ENCODE peak calls at places on chromosomes 4 and X, in ten cellular contexts. F is astrocyte, B is A673, R is MM.1S, L is PC-3, T is K562, W is PC-9, N is fibroblast of lung, S is neural progenitor cell, G is endothelial cell of umbilical vein. E is an unnamed sample. For H3K4me1, the result is how much of the 10 kb centered on the place peaks cover.

GRCh38 chr4:99708551-99708950 is 50.9 kb upstream of the C4orf54 start:
- DNase-seq in G (no peak), B (no peak), S (no peak), L (no peak), R (no peak), T (no peak), W (no peak), N (no peak), F (no peak), E (no peak)

GRCh38 chr4:116302990-116303735 is 782.2 kb downstream of the TRAM1L1 start:
- DNase-seq in T (no peak), B (no peak), W (no peak), S (no peak), R (no peak), F (no peak), N (no peak), G (no peak), L (no peak), E (no peak)

GRCh38 chr4:7161721-7162214 is 30.6 kb upstream of the SORCS2 start:
- DNase-seq in S (no peak), G (no peak), W (no peak), F (peak), L (no peak), R (no peak), N (peak), T (no peak), B (no peak), E (no peak)

GRCh38 chr4:74555231-74555630 is 110.3 kb downstream of the AREG start:
- DNase-seq in S (no peak), F (peak), N (no peak), T (no peak), R (no peak), G (no peak), L (peak), B (no peak), W (no peak), E (no peak)

GRCh38 chr4:85929926-85930325 is 429.9 kb downstream of the MAPK10 start:
- DNase-seq in L (no peak), F (no peak), N (no peak), S (peak), T (no peak), W (no peak), G (peak), R (no peak), B (no peak), E (peak)

GRCh38 chr4:40881851-40882250 is 132.1 kb downstream of the NSUN7 start:
- DNase-seq in T (no peak), S (no peak), L (no peak), N (no peak), F (no peak), W (no peak), R (no peak), G (no peak), B (no peak), E (no peak)

GRCh38 chrX:2184089-2184488 is 316.7 kb downstream of the DHRSX start:
- DNase-seq in R (no peak), B (no peak), W (no peak), N (no peak), F (no peak), S (no peak), G (no peak), L (no peak), T (no peak), E (no peak)

GRCh38 chrX:15451913-15452312 is 41.2 kb downstream of the PIR start:
- DNase-seq in W (no peak), L (no peak), G (no peak), T (no peak), B (no peak), R (no peak), S (no peak), N (peak), F (peak), E (no peak)

GRCh38 chr4:7852568-7853185 is 87.0 kb downstream of the AFAP1 start:
- DNase-seq in B (no peak), W (peak), G (no peak), L (no peak), F (peak), N (no peak), R (no peak), T (no peak), S (no peak), E (no peak)

GRCh38 chrX:39826813-39827543 is 270.8 kb downstream of the BCOR start:
- DNase-seq in L (no peak), N (no peak), F (no peak), G (no peak), S (no peak), T (no peak), R (no peak), B (no peak), W (no peak), E (no peak)

GRCh38 chr4:41814565-41814964 is 66.0 kb upstream of the PHOX2B start:
- DNase-seq in G (peak), R (no peak), F (peak), B (peak), L (peak), S (peak), T (no peak), W (peak), N (peak), E (peak)

GRCh38 chrX:99394450-99394849 is 1015.6 kb downstream of the PCDH19 start:
- DNase-seq in G (no peak), T (no peak), R (no peak), L (no peak), F (no peak), W (no peak), B (peak), S (peak), N (no peak), E (peak)

GRCh38 chrX:154019061-154019621 is 561 bp downstream of the IRAK1 start:
- DNase-seq in G (no peak), B (no peak), T (peak), S (peak), L (no peak), F (no peak), R (no peak), N (no peak), W (peak), E (peak)

GRCh38 chr4:118586357-118586790 is 98.8 kb upstream of the METTL14 start:
- DNase-seq in B (no peak), T (no peak), R (no peak), N (peak), L (no peak), F (no peak), W (no peak), S (no peak), G (no peak), E (peak)

GRCh38 chrX:71958281-71958675 is 47.6 kb downstream of the NHSL2 start:
- DNase-seq in L (no peak), G (peak), W (no peak), B (no peak), N (no peak), T (no peak), F (no peak), S (peak), R (no peak), E (peak)

GRCh38 chrX:53184836-53185235 is 40.2 kb downstream of the KDM5C start:
- DNase-seq in T (no peak), G (no peak), L (no peak), N (peak), B (no peak), R (no peak), W (no peak), F (peak), S (no peak), E (no peak)

GRCh38 chrX:55451626-55451989 is 319 bp upstream of the MAGEH1 start:
- DNase-seq in N (no peak), R (no peak), S (no peak), W (no peak), F (no peak), T (peak), B (no peak), L (no peak), G (no peak), E (no peak)

GRCh38 chr4:98516042-98516440 is 142.4 kb downstream of the TSPAN5 start:
- DNase-seq in W (no peak), G (peak), L (peak), T (peak), B (no peak), F (peak), N (peak), S (no peak), R (no peak), E (no peak)

GRCh38 chr4:69781458-69782418 is 21.3 kb upstream of the SULT1B1 start:
- DNase-seq in F (no peak), L (no peak), B (no peak), W (no peak), S (no peak), T (no peak), R (no peak), G (no peak), N (no peak), E (no peak)

GRCh38 chr4:85522836-85523235 is 47.9 kb downstream of the ARHGAP24 start:
- DNase-seq in S (no peak), T (no peak), W (no peak), N (no peak), F (peak), G (no peak), L (no peak), R (no peak), B (no peak), E (no peak)

GRCh38 chr4:7399433-7400234 is 35.1 kb downstream of the PSAPL1 start:
- DNase-seq in L (no peak), R (no peak), S (no peak), W (no peak), N (no peak), B (no peak), G (no peak), F (no peak), T (no peak), E (no peak)

GRCh38 chr4:21596521-21596920 is 352.1 kb downstream of the KCNIP4 start:
- DNase-seq in S (peak), G (peak), B (no peak), T (no peak), F (no peak), W (no peak), R (no peak), L (no peak), N (no peak), E (peak)

GRCh38 chr4:53562409-53562808 is 28.9 kb downstream of the LNX1 start:
- DNase-seq in N (no peak), L (no peak), B (no peak), R (no peak), W (no peak), F (no peak), T (no peak), S (no peak), G (no peak), E (no peak)

GRCh38 chr4:53555111-53555510 is 36.2 kb downstream of the LNX1 start:
- DNase-seq in L (no peak), B (no peak), T (no peak), F (no peak), N (no peak), R (no peak), G (no peak), W (no peak), S (no peak), E (no peak)

GRCh38 chr4:53557601-53558000 is 33.7 kb downstream of the LNX1 start:
- DNase-seq in W (no peak), S (no peak), T (no peak), F (no peak), N (no peak), G (no peak), R (no peak), B (no peak), L (no peak), E (no peak)

GRCh38 chr4:53558061-53558801 is 33.1 kb downstream of the LNX1 start:
- DNase-seq in B (peak), R (no peak), G (peak), S (peak), N (no peak), W (no peak), T (no peak), L (peak), F (peak), E (peak)

DNA sequence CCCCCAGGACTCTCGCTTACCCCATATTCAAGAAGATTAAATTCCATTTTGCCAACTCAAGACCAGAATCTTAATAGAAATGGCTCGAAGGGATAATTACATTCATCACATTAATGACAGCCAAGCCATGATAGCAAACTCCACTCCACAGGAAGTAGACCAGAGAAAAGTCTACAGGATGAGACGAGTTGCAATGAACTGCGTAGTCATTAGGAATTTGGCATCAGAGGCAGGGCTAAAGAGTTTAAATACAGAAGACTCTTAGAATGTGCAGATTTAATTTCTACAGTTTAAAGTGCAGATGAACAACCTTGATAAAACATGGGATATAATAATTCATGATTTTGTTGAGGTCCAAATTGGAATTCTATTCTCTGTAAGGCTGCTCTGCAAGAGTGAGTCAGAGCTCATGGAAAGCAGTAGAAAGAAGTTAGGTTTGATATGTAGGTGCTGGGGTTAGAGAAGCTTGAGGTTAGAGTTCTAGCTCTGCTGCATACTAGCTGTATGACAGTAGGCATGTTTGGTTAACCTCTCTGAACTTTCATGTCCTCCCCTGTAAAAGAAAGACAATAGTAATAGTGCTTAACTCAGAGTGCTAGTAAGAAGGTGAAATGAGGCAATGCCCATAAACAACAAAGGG is 32.2 kb downstream of the LNX1 start:
- DNase-seq in R (no peak), F (peak), S (no peak), N (no peak), W (no peak), B (no peak), G (peak), L (peak), T (no peak), E (no peak)
- TF ChIP-seq EZH2 in R (no peak), F (no peak), S (no peak), N (no peak), W (no peak), B (no peak), G (no peak), L (no peak), T (no peak), E (no peak)

GRCh38 chrX:24377195-24377594 is 16.8 kb downstream of the SUPT20HL1 start:
- DNase-seq in L (no peak), W (no peak), N (no peak), F (no peak), B (no peak), G (no peak), S (no peak), R (no peak), T (no peak), E (no peak)
- H3K4me1 ChIP-seq in L (under half), W (under half), N (under half), F (under half), B (under half), G (under half), S (under half), R (under half), T (under half), E (half or more)

GRCh38 chr4:2057382-2058065 is 1.6 kb upstream of the NAT8L start:
- DNase-seq in G (no peak), T (no peak), R (no peak), B (no peak), F (no peak), N (no peak), L (no peak), S (no peak), W (no peak), E (no peak)
- TF ChIP-seq EZH2 in G (no peak), T (no peak), R (no peak), B (no peak), F (no peak), N (peak), L (no peak), S (peak), W (no peak), E (peak)

DNA sequence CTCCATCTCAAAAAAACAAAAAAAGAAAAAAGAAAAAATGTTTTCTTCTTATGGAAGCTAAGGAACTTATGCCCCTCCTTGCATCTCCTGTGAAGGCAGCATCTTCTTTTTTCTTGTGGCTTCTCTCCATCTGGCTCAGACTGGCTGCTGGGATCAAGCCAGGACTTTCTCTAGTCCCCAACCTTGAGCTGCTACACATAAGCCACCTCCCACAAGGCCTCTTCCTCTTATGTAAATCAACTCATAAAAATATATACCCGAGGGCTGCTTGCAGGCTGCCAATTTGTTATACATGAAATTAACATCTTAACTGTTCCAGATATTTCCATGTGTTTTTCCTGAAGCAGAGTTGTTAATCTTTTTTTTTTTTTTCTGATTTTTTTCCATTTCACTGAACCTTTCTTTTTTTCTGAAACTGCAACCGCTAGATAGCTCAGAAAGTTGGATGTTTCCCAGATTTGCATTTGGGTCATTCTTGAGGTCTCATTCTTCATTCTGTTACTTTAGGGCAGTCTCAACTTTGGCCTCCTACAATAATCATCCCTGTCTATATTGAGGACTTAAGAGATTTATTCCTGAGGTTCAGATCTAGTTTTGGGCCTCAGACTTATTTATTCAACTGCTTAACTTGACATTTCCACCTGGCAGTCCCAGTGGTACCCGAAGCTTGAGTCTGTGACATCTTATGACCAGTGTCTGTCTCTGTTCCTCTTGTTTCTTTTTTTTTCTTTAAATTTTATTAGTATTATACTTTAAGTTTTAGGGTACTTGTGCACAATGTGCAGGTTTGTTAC is 10.3 kb downstream of the SNX25 start:
- DNase-seq in W (no peak), F (peak), G (peak), B (peak), S (no peak), N (peak), T (no peak), L (no peak), R (no peak), E (no peak)
- H3K4me1 ChIP-seq in W (under half), F (under half), G (under half), B (under half), S (under half), N (under half), T (under half), L (under half), R (under half), E (under half)

GRCh38 chr4:154741877-154742851 is 1.6 kb upstream of the LRAT start:
- DNase-seq in W (no peak), N (peak), T (no peak), B (peak), S (peak), G (no peak), L (no peak), F (peak), R (no peak), E (peak)
- TF ChIP-seq EZH2 in W (no peak), N (peak), T (no peak), B (no peak), S (peak), G (peak), L (no peak), F (peak), R (no peak), E (peak)

E was measured in GM23338.